ENCODE peak calls at places on chromosomes 11 and 22, in five cellular contexts. Z is mesenchymal stem cell, O is T-cell, E is heart right ventricle, P is HEK293T. S is an unnamed sample.

GRCh38 chr11:16169541-16169940 is 186.8 kb downstream of the SOX6 start:
- DNase-seq in P (no peak), O (no peak), E (no peak), Z (no peak), S (peak; percentile 17)

GRCh38 chr22:43191831-43192230 is 4.9 kb upstream of the TTLL12 start:
- DNase-seq in Z (no peak), E (no peak), O (no peak), P (no peak), S (no peak)

GRCh38 chr11:57310630-57311086 is 14.1 kb downstream of the TNKS1BP1 start:
- DNase-seq in P (no peak), E (no peak), O (no peak), Z (no peak), S (no peak)

GRCh38 chr22:22752556-22753477 is 108.4 kb downstream of the GGTLC2 start:
- DNase-seq in O (peak; percentile 47), P (no peak), E (no peak), Z (peak; percentile 8), S (no peak)

GRCh38 chr11:67539588-67539987 is 16.3 kb upstream of the CABP2 start:
- DNase-seq in P (no peak), Z (no peak), E (no peak), O (no peak), S (no peak)

GRCh38 chr11:42631223-42631843 is 680.5 kb upstream of the API5 start:
- DNase-seq in O (no peak), Z (no peak), E (no peak), P (no peak), S (peak; percentile 80)

GRCh38 chr11:96241351-96241841 is 101.6 kb downstream of the MAML2 start:
- DNase-seq in P (no peak), E (no peak), Z (no peak), O (no peak), S (no peak)

GRCh38 chr22:19460036-19460435 is 12.5 kb upstream of the C22orf39 start:
- DNase-seq in Z (peak; percentile 52), O (no peak), P (no peak), E (no peak), S (no peak)

GRCh38 chr11:8937659-8938058 is 4.9 kb upstream of the C11orf16 start:
- DNase-seq in E (no peak), O (no peak), Z (no peak), P (no peak), S (no peak)

GRCh38 chr11:71247551-71248250 is 4.7 kb downstream of the SHANK2 start:
- DNase-seq in Z (peak; percentile 26), O (no peak), P (no peak), E (peak; percentile 13), S (no peak)

GRCh38 chr22:17694752-17695151 is 56.2 kb downstream of the BCL2L13 start:
- DNase-seq in E (no peak), O (no peak), Z (no peak), P (no peak), S (no peak)

GRCh38 chr11:114284021-114284420 is 12.2 kb upstream of the NNMT start:
- DNase-seq in E (no peak), O (no peak), Z (no peak), P (no peak), S (no peak)

GRCh38 chr11:86245369-86246292 is 1.1 kb downstream of the EED start:
- DNase-seq in E (no peak), Z (peak; percentile 42), P (no peak), O (peak; percentile 3), S (no peak)

GRCh38 chr11:8217926-8218325 is 45.8 kb downstream of the LMO1 start:
- DNase-seq in P (no peak), O (no peak), Z (no peak), E (no peak), S (no peak)

GRCh38 chr11:132901638-132902610 is 630.4 kb downstream of the OPCML start:
- DNase-seq in P (no peak), O (no peak), Z (no peak), E (no peak), S (no peak)

GRCh38 chr11:64059339-64060176 is 23.8 kb downstream of the FLRT1 start:
- DNase-seq in O (no peak), E (no peak), P (no peak), Z (no peak), S (no peak)

GRCh38 chr11:43735931-43736330 is 55.4 kb downstream of the HSD17B12 start:
- DNase-seq in P (no peak), O (no peak), Z (no peak), E (no peak), S (no peak)

GRCh38 chr11:105000797-105001196 is 22.2 kb downstream of the CASP5 start:
- DNase-seq in O (peak; percentile 34), Z (no peak), E (peak; percentile 5), P (peak; percentile 38), S (no peak)

GRCh38 chr22:27766679-27767078 is 34.9 kb downstream of the MN1 start:
- DNase-seq in O (no peak), P (no peak), E (no peak), Z (no peak), S (no peak)

GRCh38 chr22:17334054-17334453 is 35.2 kb upstream of the CECR2 start:
- DNase-seq in E (no peak), P (no peak), O (no peak), Z (no peak), S (no peak)

GRCh38 chr11:70358797-70359196 is 39.5 kb upstream of the CTTN start:
- DNase-seq in P (no peak), Z (no peak), E (no peak), O (no peak), S (no peak)

GRCh38 chr11:130785376-130786110 is 130.7 kb downstream of the SNX19 start:
- DNase-seq in O (no peak), P (no peak), E (no peak), Z (peak; percentile 90), S (peak; percentile 31)

GRCh38 chr22:36323855-36324331 is 63.9 kb downstream of the MYH9 start:
- DNase-seq in E (peak; percentile 67), Z (peak; percentile 44), P (no peak), O (no peak), S (no peak)

GRCh38 chr22:23501708-23502107 is 78.4 kb downstream of the IGLL1 start:
- DNase-seq in O (no peak), P (no peak), Z (no peak), E (no peak), S (no peak)

GRCh38 chr11:111438846-111439520 is 59.9 kb upstream of the POU2AF1 start:
- DNase-seq in Z (no peak), O (no peak), E (no peak), P (no peak), S (no peak)

GRCh38 chr22:32204211-32204855 is 540 bp downstream of the RFPL2 start:
- DNase-seq in E (no peak), O (peak; percentile 24), P (peak; percentile 55), Z (no peak), S (peak; percentile 16)

GRCh38 chr22:19291218-19291579 is 320 bp downstream of the CLTCL1 start:
- DNase-seq in Z (no peak), E (peak; percentile 23), O (peak; percentile 12), P (peak; percentile 65), S (no peak)

GRCh38 chr11:6473481-6474422 is at the start of gene TRIM3:
- DNase-seq in Z (peak; percentile 90), P (peak; percentile 91), O (peak; percentile 61), E (peak; percentile 95), S (peak; percentile 84)

GRCh38 chr22:44988671-44989070 is 21.1 kb downstream of the PHF21B start:
- DNase-seq in E (no peak), O (no peak), Z (no peak), P (no peak), S (no peak)

GRCh38 chr11:92246637-92247036 is 22.0 kb downstream of the FAT3 start:
- DNase-seq in P (no peak), Z (no peak), E (no peak), O (no peak), S (peak; percentile 40)

GRCh38 chr11:85040166-85040565 is 587.0 kb downstream of the DLG2 start:
- DNase-seq in P (no peak), E (no peak), O (no peak), Z (no peak), S (peak; percentile 10)

GRCh38 chr11:17459211-17459610 is 17.4 kb downstream of the ABCC8 start:
- DNase-seq in Z (no peak), P (no peak), O (no peak), E (no peak), S (no peak)

GRCh38 chr22:27895600-27895999 is 23.5 kb downstream of the PITPNB start:
- DNase-seq in E (no peak), P (no peak), Z (no peak), O (no peak), S (peak; percentile 46)

GRCh38 chr11:130139401-130139800 is 20.2 kb upstream of the ST14 start:
- DNase-seq in O (no peak), P (no peak), Z (no peak), E (no peak), S (no peak)

GRCh38 chr11:420054-420910 is 5.5 kb upstream of the SIGIRR start:
- DNase-seq in O (no peak), E (no peak), P (no peak), Z (no peak), S (no peak)

GRCh38 chr11:32198053-32198452 is 107.2 kb downstream of the RCN1 start:
- DNase-seq in O (no peak), E (no peak), Z (no peak), P (no peak), S (no peak)